ENCODE peak calls at places on chromosomes 1 and 21, in five cellular contexts. V is activated B cell treated with CpG ODN at 0.5 μM for 24 hours; W is CD8-positive, alpha-beta memory T cell; R is NCI-H524; Q is kidney glomerular epithelial cell. X is an unnamed sample.

GRCh38 chr1:56064705-56065104 is 514.7 kb downstream of the PLPP3 start:
- DNase-seq in V (no peak), W (no peak), R (no peak), Q (no peak), X (no peak)

GRCh38 chr1:113389356-113389952 is 861 bp upstream of the MAGI3 start:
- DNase-seq in V (no peak), W (peak; percentile 6), R (no peak), Q (no peak), X (no peak)

GRCh38 chr1:84223751-84224432 is 77.6 kb upstream of the SAMD13 start:
- DNase-seq in V (no peak), W (no peak), R (no peak), Q (no peak), X (peak; percentile 28)

GRCh38 chr1:34419662-34420061 is 243.0 kb downstream of the C1orf94 start:
- DNase-seq in V (no peak), W (no peak), R (peak; percentile 98), Q (no peak), X (peak; percentile 79)

GRCh38 chr1:110783292-110783918 is 89.5 kb upstream of the CD53 start:
- DNase-seq in V (no peak), W (peak; percentile 68), R (peak; percentile 66), Q (peak; percentile 51), X (peak; percentile 72)

GRCh38 chr1:225360119-225360518 is 67.7 kb downstream of the LBR start:
- DNase-seq in V (no peak), W (no peak), R (no peak), Q (no peak), X (no peak)

GRCh38 chr1:189269011-189269410 is 1208.7 kb downstream of the BRINP3 start:
- DNase-seq in V (no peak), W (no peak), R (peak; percentile 2), Q (no peak), X (peak; percentile 68)

GRCh38 chr21:30623362-30623761 is 2.9 kb downstream of the KRTAP20-4 start:
- DNase-seq in V (no peak), W (no peak), R (no peak), Q (no peak), X (no peak)

GRCh38 chr1:212402876-212403275 is 11.8 kb downstream of the PACC1 start:
- DNase-seq in V (no peak), W (no peak), R (no peak), Q (no peak), X (no peak)

GRCh38 chr21:42389449-42389835 is 6.4 kb downstream of the TMPRSS3 start:
- DNase-seq in V (no peak), W (no peak), R (no peak), Q (no peak), X (peak; percentile 41)

GRCh38 chr1:52727956-52728656 is 1.9 kb downstream of the ZYG11B start:
- DNase-seq in V (no peak), W (no peak), R (no peak), Q (peak; percentile 23), X (no peak)

GRCh38 chr1:23867542-23867952 is 543 bp downstream of the FUCA1 start:
- DNase-seq in V (no peak), W (no peak), R (no peak), Q (no peak), X (peak; percentile 35)